ENCODE peak calls at places on chromosomes 7 and 10, in five cellular contexts. N is HCT116, I is A549, U is IMR-90, F is HepG2. W is an unnamed sample.

GRCh38 chr10:33897255-33897893 is 562.9 kb upstream of the NRP1 start:
- DNase-seq in N (no peak), I (no peak), U (peak; percentile 67), F (no peak), W (no peak)

GRCh38 chr7:155674556-155674955 is 30.1 kb downstream of the RBM33 start:
- DNase-seq in N (no peak), I (no peak), U (no peak), F (no peak), W (no peak)

GRCh38 chr7:27438878-27439589 is 196.4 kb downstream of the EVX1 start:
- DNase-seq in N (no peak), I (no peak), U (no peak), F (no peak), W (no peak)

GRCh38 chr10:43524434-43525247 is 49.8 kb downstream of the ZNF239 start:
- DNase-seq in N (no peak), I (peak; percentile 6), U (no peak), F (no peak), W (no peak)

GRCh38 chr7:12802070-12802469 is 114.6 kb downstream of the ARL4A start:
- DNase-seq in N (peak; percentile 42), I (no peak), U (no peak), F (no peak), W (no peak)

GRCh38 chr7:66950763-66951162 is 29.7 kb downstream of the TMEM248 start:
- DNase-seq in N (no peak), I (no peak), U (peak; percentile 15), F (no peak), W (no peak)

GRCh38 chr10:131676971-131677421 is 223.8 kb upstream of the PPP2R2D start:
- DNase-seq in N (no peak), I (no peak), U (no peak), F (no peak), W (no peak)

GRCh38 chr10:98367626-98368451 is 47.1 kb downstream of the PYROXD2 start:
- DNase-seq in N (no peak), I (no peak), U (no peak), F (no peak), W (no peak)

GRCh38 chr7:50119815-50120637 is 27.0 kb upstream of the ZPBP start:
- DNase-seq in N (no peak), I (peak; percentile 5), U (no peak), F (peak; percentile 21), W (peak; percentile 13)

GRCh38 chr7:36668080-36668479 is 56.2 kb downstream of the AOAH start:
- DNase-seq in N (no peak), I (no peak), U (peak; percentile 56), F (no peak), W (no peak)

GRCh38 chr7:47601881-47602249 is 20.0 kb upstream of the TNS3 start:
- DNase-seq in N (no peak), I (no peak), U (no peak), F (peak; percentile 63), W (no peak)

GRCh38 chr10:69869291-69869841 is 67.7 kb downstream of the COL13A1 start:
- DNase-seq in N (peak; percentile 56), I (no peak), U (peak; percentile 53), F (no peak), W (peak; percentile 61)

GRCh38 chr10:10223129-10223528 is 794.5 kb upstream of the CELF2 start:
- DNase-seq in N (no peak), I (no peak), U (no peak), F (no peak), W (no peak)

GRCh38 chr10:49053053-49053997 is 62.0 kb downstream of the VSTM4 start:
- DNase-seq in N (no peak), I (no peak), U (no peak), F (no peak), W (no peak)

GRCh38 chr7:50725774-50726173 is 56.9 kb downstream of the GRB10 start:
- DNase-seq in N (no peak), I (no peak), U (no peak), F (no peak), W (no peak)

GRCh38 chr7:5695709-5696345 is 85.6 kb downstream of the RNF216 start:
- DNase-seq in N (no peak), I (no peak), U (peak; percentile 84), F (no peak), W (no peak)

GRCh38 chr10:11824376-11824775 is 1.2 kb downstream of the PROSER2 start:
- DNase-seq in N (no peak), I (no peak), U (peak; percentile 30), F (peak; percentile 36), W (no peak)

GRCh38 chr10:14798631-14799030 is 23.9 kb upstream of the FAM107B start:
- DNase-seq in N (no peak), I (no peak), U (no peak), F (no peak), W (no peak)

GRCh38 chr7:47091141-47091540 is 490.8 kb downstream of the TNS3 start:
- DNase-seq in N (no peak), I (no peak), U (peak; percentile 25), F (no peak), W (no peak)

GRCh38 chr10:60400366-60400765 is 10.7 kb upstream of the ANK3 start:
- DNase-seq in N (no peak), I (no peak), U (no peak), F (no peak), W (no peak)

GRCh38 chr10:3858051-3858845 is 73.2 kb upstream of the KLF6 start:
- DNase-seq in N (no peak), I (no peak), U (no peak), F (no peak), W (no peak)

GRCh38 chr10:96390460-96390864 is 31.7 kb upstream of the OPALIN start:
- DNase-seq in N (no peak), I (no peak), U (no peak), F (no peak), W (no peak)

GRCh38 chr10:96387151-96387550 is 28.3 kb upstream of the OPALIN start:
- DNase-seq in N (no peak), I (no peak), U (peak; percentile 7), F (no peak), W (no peak)

GRCh38 chr10:96389785-96390184 is 31.0 kb upstream of the OPALIN start:
- DNase-seq in N (no peak), I (no peak), U (no peak), F (no peak), W (no peak)

GRCh38 chr10:96384471-96384870 is 25.7 kb upstream of the OPALIN start:
- DNase-seq in N (no peak), I (no peak), U (no peak), F (no peak), W (no peak)

DNA sequence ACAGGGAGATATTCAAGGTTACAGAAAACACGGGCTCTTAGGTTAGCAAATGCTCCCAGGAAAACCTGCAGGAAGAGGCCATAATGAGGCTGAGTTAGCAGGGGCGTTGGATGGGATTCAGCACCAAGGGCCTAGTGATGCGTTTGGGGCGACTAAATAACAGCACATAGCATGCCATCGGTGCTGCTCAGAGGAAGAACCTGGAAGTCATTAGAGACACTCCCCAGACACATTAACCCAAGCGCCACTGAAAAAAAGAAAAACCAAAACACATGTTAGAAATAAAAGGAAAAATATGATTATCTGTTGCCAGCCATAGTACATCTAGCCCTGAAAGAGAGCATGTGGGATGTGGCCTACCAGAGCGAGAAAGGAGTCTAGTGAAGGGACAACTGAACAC is 28.8 kb upstream of the OPALIN start:
- DNase-seq in N (no peak), I (no peak), U (no peak), F (no peak), W (peak; percentile 50)
- TF ChIP-seq RAD21 in N (no peak), I (no peak), U (no peak), F (no peak), W (no peak)

DNA sequence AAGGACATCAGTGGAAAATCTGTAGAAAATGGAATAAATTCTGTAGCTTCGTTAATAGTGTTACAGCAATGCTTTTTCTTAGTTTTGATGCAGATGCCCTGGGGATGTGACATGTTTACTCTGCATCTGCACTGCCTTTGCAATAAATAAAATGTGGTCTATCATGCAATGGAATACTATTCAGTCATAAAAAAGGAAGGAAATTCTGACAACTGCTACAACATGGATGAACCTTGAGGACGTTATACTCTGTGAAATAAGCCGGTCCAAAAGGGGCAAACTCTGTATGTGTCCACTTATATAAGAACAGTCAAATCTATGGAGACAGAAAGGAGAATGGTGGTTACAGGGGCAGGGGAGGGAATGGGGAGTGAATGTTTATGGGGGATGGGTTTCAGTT is 13.5 kb downstream of the GRIFIN start:
- DNase-seq in N (no peak), I (no peak), U (no peak), F (no peak), W (no peak)
- TF ChIP-seq RAD21 in N (no peak), I (no peak), U (no peak), F (no peak), W (no peak)

GRCh38 chr10:5810235-5810634 is 3.0 kb downstream of the GDI2 start:
- DNase-seq in N (no peak), I (no peak), U (no peak), F (no peak), W (no peak)

GRCh38 chr10:5812283-5813090 is 747 bp downstream of the GDI2 start:
- DNase-seq in N (no peak), I (peak; percentile 27), U (no peak), F (no peak), W (peak; percentile 82)

GRCh38 chr10:5813091-5813340 is 218 bp downstream of the GDI2 start:
- DNase-seq in N (no peak), I (no peak), U (no peak), F (no peak), W (no peak)

GRCh38 chr10:5809541-5810154 is 3.6 kb downstream of the GDI2 start:
- DNase-seq in N (no peak), I (no peak), U (peak; percentile 1), F (peak; percentile 29), W (no peak)

GRCh38 chr10:5811387-5811821 is 1.8 kb downstream of the GDI2 start:
- DNase-seq in N (no peak), I (peak; percentile 6), U (peak; percentile 64), F (peak; percentile 18), W (no peak)
- TF ChIP-seq RAD21 in N (no peak), I (no peak), U (no peak), F (no peak), W (no peak)

DNA sequence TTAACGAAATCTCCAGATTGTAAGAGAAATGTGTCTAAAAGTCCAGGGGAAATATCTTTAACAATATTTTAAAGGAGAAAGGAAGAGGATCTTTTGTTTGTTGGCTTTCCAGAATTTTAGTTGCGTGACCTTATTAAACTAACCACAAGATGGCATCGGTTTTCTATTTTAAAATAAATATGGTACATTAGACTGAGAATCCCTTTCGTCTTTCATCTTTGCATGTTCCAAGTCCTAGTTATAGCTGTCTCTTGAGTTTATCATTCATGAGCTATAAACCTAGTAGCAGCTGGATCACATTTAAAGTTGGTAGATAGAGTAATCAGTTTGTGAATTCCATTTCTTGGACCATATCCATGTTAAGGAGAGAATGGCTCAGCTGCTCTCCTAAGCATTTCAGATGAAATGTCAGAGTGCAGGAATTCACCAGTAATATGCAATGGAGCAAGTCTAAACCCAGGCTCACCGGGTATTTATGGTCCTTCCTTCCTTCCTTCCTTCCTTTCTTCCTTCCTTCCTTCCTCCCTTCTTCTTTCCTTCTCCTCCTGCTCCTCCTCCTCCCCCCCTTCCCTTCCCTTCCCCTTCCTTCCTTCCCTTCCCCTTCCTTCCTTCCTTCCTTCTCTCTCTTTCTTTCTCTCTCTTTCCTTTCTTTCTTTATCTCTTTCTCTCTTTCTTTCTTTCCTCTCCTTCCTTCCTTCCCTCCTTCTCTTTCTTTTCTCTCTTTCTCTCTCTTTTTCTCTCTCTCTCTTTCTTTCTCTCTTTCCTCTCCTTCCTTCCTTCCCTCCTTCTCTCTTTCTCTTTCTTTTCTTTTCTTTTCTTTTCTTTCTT is 57.8 kb upstream of the RAB18 start:
- DNase-seq in N (peak; percentile 23), I (peak; percentile 31), U (peak; percentile 47), F (peak; percentile 3), W (peak; percentile 9)
- TF ChIP-seq RAD21 in N (peak; percentile 73), I (peak; percentile 60), U (peak; percentile 44), F (no peak), W (peak; percentile 66)